ENCODE peak calls at places on chromosome 20, in four cellular contexts. One of them, this sample, is unnamed.

GRCh38 chr20:38658879-38659612 is 57.4 kb downstream of the ARHGAP40 start:
- DNase-seq in endothelial cell of umbilical vein: peak; percentile 16
- DNase-seq in PC-3: peak; percentile 58
- DNase-seq in Karpas-422: peak; percentile 72
- DNase-seq in this sample: peak; percentile 33

GRCh38 chr20:61677928-61678327 is 387.8 kb downstream of the TAF4 start:
- DNase-seq in endothelial cell of umbilical vein: no peak
- DNase-seq in Karpas-422: no peak
- DNase-seq in PC-3: no peak
- DNase-seq in this sample: no peak

GRCh38 chr20:36465109-36466080 is 75.9 kb upstream of the MYL9 start:
- DNase-seq in PC-3: peak; percentile 91
- DNase-seq in Karpas-422: no peak
- DNase-seq in endothelial cell of umbilical vein: peak; percentile 44
- DNase-seq in this sample: peak; percentile 82

GRCh38 chr20:62425281-62426058 is 1.9 kb downstream of the RBBP8NL start:
- DNase-seq in PC-3: no peak
- DNase-seq in Karpas-422: no peak
- DNase-seq in endothelial cell of umbilical vein: no peak
- DNase-seq in this sample: no peak

GRCh38 chr20:23314714-23315498 is 35.7 kb upstream of the NXT1 start:
- DNase-seq in PC-3: no peak
- DNase-seq in Karpas-422: no peak
- DNase-seq in endothelial cell of umbilical vein: no peak
- DNase-seq in this sample: no peak

GRCh38 chr20:37378785-37379598 is 33.1 kb downstream of the SRC start:
- DNase-seq in endothelial cell of umbilical vein: peak; percentile 55
- DNase-seq in Karpas-422: peak; percentile 57
- DNase-seq in PC-3: peak; percentile 69
- DNase-seq in this sample: no peak

GRCh38 chr20:59743308-59743707 is 139.0 kb downstream of the PHACTR3 start:
- DNase-seq in Karpas-422: no peak
- DNase-seq in endothelial cell of umbilical vein: no peak
- DNase-seq in PC-3: no peak
- DNase-seq in this sample: no peak

GRCh38 chr20:5267092-5267491 is 49.7 kb downstream of the PROKR2 start:
- DNase-seq in endothelial cell of umbilical vein: no peak
- DNase-seq in Karpas-422: no peak
- DNase-seq in PC-3: no peak
- DNase-seq in this sample: no peak

GRCh38 chr20:40961686-40962640 is 66.7 kb upstream of the TOP1 start:
- DNase-seq in Karpas-422: no peak
- DNase-seq in endothelial cell of umbilical vein: no peak
- DNase-seq in PC-3: peak; percentile 52
- DNase-seq in this sample: no peak

GRCh38 chr20:39986231-39986904 is 702.7 kb downstream of the MAFB start:
- DNase-seq in Karpas-422: no peak
- DNase-seq in PC-3: no peak
- DNase-seq in endothelial cell of umbilical vein: no peak
- DNase-seq in this sample: peak; percentile 80

DNA sequence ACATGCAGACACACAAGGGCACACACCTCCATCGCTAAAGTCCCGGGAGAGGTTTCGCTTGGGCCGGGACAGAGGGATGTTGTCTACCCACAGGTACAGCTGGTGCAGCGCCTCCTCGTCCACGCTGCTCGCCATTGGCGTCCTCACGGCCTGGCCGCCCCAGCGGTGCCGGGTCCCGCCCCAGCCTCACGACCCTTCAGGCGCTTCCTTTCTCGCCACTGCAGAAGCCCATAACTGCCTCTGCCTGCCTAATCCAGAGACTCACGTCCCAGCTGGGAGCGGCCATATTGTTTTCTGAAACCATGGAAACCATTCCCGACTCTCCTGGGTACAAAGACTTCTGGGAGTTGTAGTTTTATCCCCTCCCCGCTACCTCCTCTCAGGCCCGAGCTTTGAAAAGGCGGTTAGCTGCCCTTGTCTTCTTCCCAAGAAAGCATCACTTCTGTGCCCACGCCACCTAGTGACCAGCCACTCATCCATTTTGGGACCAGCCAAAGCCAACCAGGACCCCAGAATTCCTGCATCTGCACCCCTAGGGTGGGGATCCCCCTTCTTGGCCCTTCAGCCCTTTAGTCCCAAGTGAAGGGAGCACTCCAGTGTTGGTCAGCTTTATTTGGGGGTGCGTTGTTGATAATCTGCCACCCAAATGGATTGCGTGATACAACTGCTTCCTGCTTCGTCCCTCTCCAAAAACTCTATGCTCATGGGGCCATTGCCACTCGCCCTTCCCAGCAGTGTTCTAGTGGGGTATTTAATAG is at the start of gene SPEF1:
- DNase-seq in PC-3: peak; percentile 98
- DNase-seq in endothelial cell of umbilical vein: peak; percentile 90
- DNase-seq in Karpas-422: peak; percentile 92
- DNase-seq in this sample: peak; percentile 97
- H3K9ac ChIP-seq in PC-3: no peak within 1 kb of the TSS
- H3K9ac ChIP-seq in endothelial cell of umbilical vein: no peak within 1 kb of the TSS
- H3K9ac ChIP-seq in Karpas-422: peak within 1 kb of the TSS; percentile 43
- H3K9ac ChIP-seq in this sample: peak within 1 kb of the TSS; percentile 36

GRCh38 chr20:57698867-57699275 is 10.9 kb downstream of the PMEPA1 start:
- DNase-seq in PC-3: no peak
- DNase-seq in endothelial cell of umbilical vein: no peak
- DNase-seq in Karpas-422: peak; percentile 66
- DNase-seq in this sample: no peak
- H3K4me1 ChIP-seq in PC-3: peaks cover 85% of the 10 kb centered on the region
- H3K4me1 ChIP-seq in endothelial cell of umbilical vein: peaks cover 30% of the 10 kb centered on the region
- H3K4me1 ChIP-seq in Karpas-422: peaks cover 71% of the 10 kb centered on the region
- H3K4me1 ChIP-seq in this sample: peaks cover 18% of the 10 kb centered on the region

DNA sequence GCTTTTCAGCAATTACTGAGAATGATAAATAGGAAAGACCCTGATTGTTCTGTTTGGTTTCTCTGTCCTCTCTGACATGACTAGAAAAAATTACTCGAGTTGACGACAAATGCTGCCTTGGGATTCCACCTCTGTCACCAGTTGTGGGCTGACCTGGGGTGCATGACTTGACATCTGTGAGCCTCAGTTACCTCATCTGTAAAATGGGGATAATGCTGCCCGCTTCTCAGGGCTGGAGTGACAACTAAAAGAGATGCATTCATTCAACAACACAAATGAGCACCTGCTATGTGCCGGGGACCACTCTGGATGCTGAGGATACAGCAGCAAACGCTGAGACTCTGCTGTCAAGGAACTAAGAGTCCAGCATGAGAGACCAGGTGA is 94.8 kb downstream of the NFATC2 start:
- DNase-seq in endothelial cell of umbilical vein: no peak
- DNase-seq in PC-3: no peak
- DNase-seq in Karpas-422: no peak
- DNase-seq in this sample: no peak
- H3K9ac ChIP-seq in endothelial cell of umbilical vein: peak overlapping the region; percentile 54
- H3K9ac ChIP-seq in PC-3: peak overlapping the region; percentile 54
- H3K9ac ChIP-seq in Karpas-422: no peak overlapping the region
- H3K9ac ChIP-seq in this sample: no peak overlapping the region

GRCh38 chr20:30602424-30602823 is 655.0 kb upstream of the DEFB115 start:
- DNase-seq in PC-3: no peak
- DNase-seq in endothelial cell of umbilical vein: no peak
- DNase-seq in Karpas-422: no peak
- DNase-seq in this sample: no peak
- H3K4me1 ChIP-seq in PC-3: no peaks in the 10 kb centered on the region
- H3K4me1 ChIP-seq in endothelial cell of umbilical vein: no peaks in the 10 kb centered on the region
- H3K4me1 ChIP-seq in Karpas-422: no peaks in the 10 kb centered on the region
- H3K4me1 ChIP-seq in this sample: no peaks in the 10 kb centered on the region

GRCh38 chr20:57162253-57162652 is 104.2 kb downstream of the BMP7 start:
- DNase-seq in PC-3: no peak
- DNase-seq in endothelial cell of umbilical vein: no peak
- DNase-seq in Karpas-422: no peak
- DNase-seq in this sample: no peak
- H3K9ac ChIP-seq in PC-3: no peak overlapping the region
- H3K9ac ChIP-seq in endothelial cell of umbilical vein: no peak overlapping the region
- H3K9ac ChIP-seq in Karpas-422: no peak overlapping the region
- H3K9ac ChIP-seq in this sample: no peak overlapping the region

DNA sequence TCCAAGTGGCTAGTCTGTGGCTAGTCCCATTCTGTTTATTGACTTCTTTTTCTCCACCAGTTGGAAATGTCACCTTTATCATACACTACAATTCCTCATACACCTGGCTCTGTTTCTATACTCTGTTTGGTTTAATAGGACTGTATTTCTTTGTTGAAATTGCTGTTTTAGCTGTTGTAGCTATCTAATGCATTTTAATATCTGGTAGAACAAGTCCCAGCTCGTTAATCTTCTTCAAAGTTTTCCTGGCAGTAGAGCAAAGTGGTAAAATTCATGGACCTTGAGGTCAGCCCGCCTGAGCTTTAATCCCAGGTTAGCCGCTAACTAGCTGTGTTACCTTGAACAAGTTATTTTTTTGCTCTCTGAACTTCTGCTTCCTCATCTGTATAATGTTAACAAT is 9.9 kb upstream of the ASXL1 start:
- DNase-seq in PC-3: no peak
- DNase-seq in Karpas-422: no peak
- DNase-seq in endothelial cell of umbilical vein: no peak
- DNase-seq in this sample: no peak
- H3K4me1 ChIP-seq in PC-3: peaks cover 16% of the 10 kb centered on the region
- H3K4me1 ChIP-seq in Karpas-422: peaks cover 18% of the 10 kb centered on the region
- H3K4me1 ChIP-seq in endothelial cell of umbilical vein: no peaks in the 10 kb centered on the region
- H3K4me1 ChIP-seq in this sample: peaks cover 6% of the 10 kb centered on the region

DNA sequence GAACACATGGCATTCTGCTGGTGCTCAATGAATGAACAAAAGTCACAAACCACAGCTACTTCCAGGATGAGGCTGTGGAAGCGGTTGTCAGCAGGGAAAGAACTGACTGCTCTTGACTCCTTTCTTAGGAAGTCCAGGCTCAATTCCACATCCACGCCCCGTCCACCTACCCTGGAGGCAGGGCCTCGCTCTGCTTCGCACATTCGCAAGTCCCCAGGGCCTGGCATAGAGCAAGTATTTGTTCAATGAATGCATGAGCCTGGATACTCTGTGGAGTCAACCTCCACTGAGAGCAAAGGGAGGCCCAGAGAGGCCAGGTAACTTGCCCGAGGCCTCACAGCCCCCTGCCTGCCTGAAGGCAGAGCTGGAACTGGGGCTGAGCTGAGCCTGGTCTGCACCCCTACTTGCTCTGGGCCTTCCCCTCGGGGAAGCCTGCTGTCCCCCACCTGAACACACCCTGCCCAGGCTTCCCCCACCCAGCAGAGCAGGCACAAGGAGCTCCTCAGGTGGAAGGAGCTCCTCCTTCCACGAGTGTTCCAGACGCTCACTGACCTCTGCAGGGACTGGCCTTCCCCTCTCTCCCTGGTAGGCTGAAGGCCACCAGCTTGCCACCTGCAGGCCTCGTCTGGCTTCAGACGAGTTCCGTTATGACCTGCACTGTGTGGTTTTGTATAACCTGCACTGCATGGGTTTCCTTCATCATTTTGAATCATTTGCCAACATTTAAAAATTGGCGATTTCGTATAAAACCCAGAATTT is 119.3 kb upstream of the PTPN1 start:
- DNase-seq in endothelial cell of umbilical vein: no peak
- DNase-seq in PC-3: no peak
- DNase-seq in Karpas-422: no peak
- DNase-seq in this sample: no peak
- H3K9ac ChIP-seq in endothelial cell of umbilical vein: no peak overlapping the region
- H3K9ac ChIP-seq in PC-3: no peak overlapping the region
- H3K9ac ChIP-seq in Karpas-422: no peak overlapping the region
- H3K9ac ChIP-seq in this sample: no peak overlapping the region

GRCh38 chr20:844473-845225 is 11.1 kb downstream of the FAM110A start:
- DNase-seq in PC-3: peak; percentile 87
- DNase-seq in Karpas-422: peak; percentile 94
- DNase-seq in endothelial cell of umbilical vein: peak; percentile 88
- DNase-seq in this sample: peak; percentile 93
- H3K4me1 ChIP-seq in PC-3: peaks cover 32% of the 10 kb centered on the region
- H3K4me1 ChIP-seq in Karpas-422: peaks cover 17% of the 10 kb centered on the region
- H3K4me1 ChIP-seq in endothelial cell of umbilical vein: peaks cover 28% of the 10 kb centered on the region
- H3K4me1 ChIP-seq in this sample: no peaks in the 10 kb centered on the region

This sample was measured in adipocyte.